ENCODE peak calls at places on chromosomes 13 and 19, in six cellular contexts. N, B, X, E, P and C are unnamed samples.

GRCh38 chr13:93786846-93787245 is 560.2 kb downstream of the GPC6 start:
- DNase-seq in E (no peak), X (no peak), N (no peak), P (no peak), B (no peak), C (no peak)

GRCh38 chr19:8108560-8109445 is 40.6 kb downstream of the FBN3 start:
- DNase-seq in B (no peak), X (no peak), E (no peak), N (no peak), P (no peak), C (no peak)

GRCh38 chr19:52584686-52585085 is 14.6 kb downstream of the ZNF701 start:
- DNase-seq in B (no peak), P (no peak), E (no peak), X (no peak), N (no peak), C (no peak)

GRCh38 chr13:114088863-114089262 is 43.6 kb downstream of the RASA3 start:
- DNase-seq in B (no peak), E (no peak), N (no peak), P (no peak), X (no peak), C (no peak)

GRCh38 chr13:35388979-35389378 is 87.5 kb downstream of the MAB21L1 start:
- DNase-seq in B (no peak), P (no peak), N (no peak), X (no peak), E (no peak), C (no peak)

GRCh38 chr13:44876782-44877324 is 112.4 kb downstream of the NUFIP1 start:
- DNase-seq in E (no peak), N (no peak), B (no peak), X (no peak), P (no peak), C (no peak)

GRCh38 chr19:611506-611869 is 21.8 kb downstream of the HCN2 start:
- DNase-seq in N (peak; percentile 55), X (no peak), P (no peak), E (peak; percentile 85), B (no peak), C (peak; percentile 92)

GRCh38 chr13:99812611-99813010 is 159.0 kb downstream of the ZIC5 start:
- DNase-seq in X (no peak), B (no peak), P (no peak), E (no peak), N (no peak), C (peak; percentile 62)

GRCh38 chr13:85771856-85772255 is 27.4 kb downstream of the SLITRK6 start:
- DNase-seq in B (no peak), E (no peak), X (no peak), P (no peak), N (no peak), C (no peak)

GRCh38 chr19:46606681-46607440 is 5.7 kb downstream of the CALM3 start:
- DNase-seq in B (no peak), P (peak; percentile 38), N (no peak), E (no peak), X (peak; percentile 41), C (no peak)

GRCh38 chr13:51644649-51645048 is 60.4 kb downstream of the WDFY2 start:
- DNase-seq in P (peak; percentile 60), B (no peak), N (no peak), X (no peak), E (no peak), C (no peak)

GRCh38 chr19:11091343-11092153 is 2.3 kb downstream of the LDLR start:
- DNase-seq in E (peak; percentile 25), P (peak; percentile 70), X (no peak), B (no peak), N (peak; percentile 32), C (peak; percentile 56)

GRCh38 chr13:24273926-24274325 is 35.5 kb upstream of the C1QTNF9 start:
- DNase-seq in N (no peak), X (no peak), E (no peak), B (no peak), P (no peak), C (no peak)

GRCh38 chr19:19599190-19599535 is 19.3 kb downstream of the PBX4 start:
- DNase-seq in N (no peak), B (no peak), P (no peak), E (peak; percentile 40), X (no peak), C (no peak)